ENCODE peak calls at places on chromosomes 1 and 21, in eight cellular contexts. J is esophagus squamous epithelium; Y is HFFc6; A is psoas muscle; I is GF-D8; O is right cardiac atrium; F is stimulated activated CD4-positive, alpha-beta T cell treated with anti-CD3 and anti-CD28 coated beads, Interleukin-2, amount 100 ng/mL, for 48 hours; V is CD4-positive, alpha-beta T cell. W is an unnamed sample.

GRCh38 chr1:94522304-94522703 is 19.3 kb downstream of the F3 start:
- DNase-seq in J (no peak), Y (no peak), A (no peak), I (peak), O (no peak), F (no peak), V (no peak), W (peak)

GRCh38 chr1:208510192-208510952 is 266.2 kb upstream of the PLXNA2 start:
- DNase-seq in J (no peak), Y (peak), A (no peak), I (no peak), O (no peak), F (no peak), V (no peak), W (peak)

GRCh38 chr21:33011462-33011861 is 14.3 kb upstream of the OLIG2 start:
- DNase-seq in J (no peak), Y (peak), A (no peak), I (no peak), O (no peak), F (no peak), V (no peak), W (peak)

GRCh38 chr1:11787251-11787803 is 18.4 kb downstream of the MTHFR start:
- DNase-seq in J (no peak), Y (peak), A (peak), I (no peak), O (peak), F (no peak), V (no peak), W (peak)

GRCh38 chr1:24903955-24904730 is 25.9 kb downstream of the RUNX3 start:
- DNase-seq in J (no peak), Y (no peak), A (no peak), I (no peak), O (no peak), F (no peak), V (no peak), W (no peak)

GRCh38 chr1:52041551-52042185 is 8.1 kb upstream of the KTI12 start:
- DNase-seq in J (no peak), Y (no peak), A (no peak), I (no peak), O (no peak), F (no peak), V (no peak), W (peak)

GRCh38 chr1:31669786-31670582 is 25.3 kb upstream of the PEF1 start:
- DNase-seq in J (no peak), Y (no peak), A (peak), I (no peak), O (peak), F (no peak), V (peak), W (peak)

GRCh38 chr1:42179900-42180329 is 15.4 kb upstream of the GUCA2A start:
- DNase-seq in J (no peak), Y (no peak), A (no peak), I (no peak), O (no peak), F (no peak), V (no peak), W (no peak)

GRCh38 chr1:164787834-164788231 is 228.8 kb downstream of the PBX1 start:
- DNase-seq in J (no peak), Y (no peak), A (no peak), I (no peak), O (no peak), F (no peak), V (no peak), W (peak)

GRCh38 chr1:236181059-236181458 is 38.7 kb downstream of the GPR137B start:
- DNase-seq in J (no peak), Y (no peak), A (no peak), I (no peak), O (no peak), F (no peak), V (no peak), W (peak)

GRCh38 chr21:27339902-27340301 is 373.0 kb upstream of the ADAMTS5 start:
- DNase-seq in J (no peak), Y (no peak), A (no peak), I (no peak), O (no peak), F (no peak), V (no peak), W (no peak)

GRCh38 chr1:9121891-9122409 is 7.0 kb downstream of the GPR157 start:
- DNase-seq in J (no peak), Y (no peak), A (no peak), I (no peak), O (peak), F (peak), V (peak), W (no peak)

GRCh38 chr1:17822741-17823426 is 67.8 kb downstream of the ACTL8 start:
- DNase-seq in J (no peak), Y (no peak), A (no peak), I (no peak), O (no peak), F (no peak), V (no peak), W (no peak)

GRCh38 chr1:22850681-22851080 is 122.0 kb downstream of the LACTBL1 start:
- DNase-seq in J (no peak), Y (no peak), A (peak), I (no peak), O (peak), F (no peak), V (no peak), W (no peak)

GRCh38 chr1:233505130-233505529 is 108.8 kb upstream of the KCNK1 start:
- DNase-seq in J (no peak), Y (no peak), A (no peak), I (no peak), O (no peak), F (no peak), V (no peak), W (no peak)

GRCh38 chr1:200311256-200311655 is 98.6 kb downstream of the ZNF281 start:
- DNase-seq in J (no peak), Y (peak), A (no peak), I (no peak), O (no peak), F (no peak), V (no peak), W (peak)

GRCh38 chr1:229882621-229883020 is 184.4 kb upstream of the GALNT2 start:
- DNase-seq in J (no peak), Y (no peak), A (no peak), I (no peak), O (no peak), F (no peak), V (no peak), W (no peak)

GRCh38 chr21:44751799-44752636 is 40.6 kb upstream of the TSPEAR start:
- DNase-seq in J (no peak), Y (no peak), A (no peak), I (no peak), O (peak), F (no peak), V (no peak), W (no peak)

GRCh38 chr1:185860316-185860715 is 126.1 kb downstream of the HMCN1 start:
- DNase-seq in J (no peak), Y (no peak), A (no peak), I (no peak), O (no peak), F (no peak), V (no peak), W (no peak)

GRCh38 chr21:34546556-34546955 is 34.5 kb upstream of the KCNE1 start:
- DNase-seq in J (no peak), Y (no peak), A (no peak), I (no peak), O (no peak), F (no peak), V (no peak), W (no peak)

GRCh38 chr1:243345205-243345604 is 89.4 kb downstream of the SDCCAG8 start:
- DNase-seq in J (no peak), Y (no peak), A (no peak), I (no peak), O (no peak), F (no peak), V (no peak), W (no peak)

GRCh38 chr1:112840631-112841624 is 115.1 kb downstream of the SLC16A1 start:
- DNase-seq in J (no peak), Y (no peak), A (no peak), I (peak), O (no peak), F (no peak), V (no peak), W (peak)